ENCODE peak calls at places on chromosomes 11 and 22, in seven cellular contexts. S is Peyer's patch, N is transverse colon, O is HepG2, L is tibial nerve, M is esophagus squamous epithelium, W is A549. U is an unnamed sample.

GRCh38 chr11:133921513-133921912 is 35.3 kb downstream of the IGSF9B start:
- DNase-seq in S (no peak), N (no peak), O (no peak), L (no peak), M (no peak), W (no peak), U (no peak)

GRCh38 chr11:78564037-78564888 is 10.4 kb downstream of the NARS2 start:
- DNase-seq in S (peak; percentile 65), N (peak; percentile 23), O (peak; percentile 60), L (no peak), M (no peak), W (peak; percentile 67), U (no peak)

GRCh38 chr11:106447631-106448191 is 370.2 kb downstream of the AASDHPPT start:
- DNase-seq in S (no peak), N (no peak), O (no peak), L (no peak), M (no peak), W (no peak), U (no peak)

GRCh38 chr11:92211576-92212167 is 12.9 kb upstream of the FAT3 start:
- DNase-seq in S (no peak), N (no peak), O (peak; percentile 4), L (no peak), M (no peak), W (peak; percentile 59), U (no peak)

GRCh38 chr11:122976734-122977454 is 4.7 kb downstream of the BSX start:
- DNase-seq in S (no peak), N (no peak), O (no peak), L (no peak), M (no peak), W (no peak), U (no peak)

GRCh38 chr11:76588455-76589325 is 81.9 kb downstream of the LRRC32 start:
- DNase-seq in S (peak; percentile 77), N (peak; percentile 57), O (no peak), L (no peak), M (no peak), W (no peak), U (peak; percentile 90)

GRCh38 chr11:126161146-126161458 is 50.3 kb downstream of the RPUSD4 start:
- DNase-seq in S (no peak), N (no peak), O (no peak), L (no peak), M (no peak), W (no peak), U (peak; percentile 54)

GRCh38 chr11:96197801-96198465 is 145.1 kb downstream of the MAML2 start:
- DNase-seq in S (no peak), N (no peak), O (no peak), L (no peak), M (no peak), W (no peak), U (no peak)

GRCh38 chr11:1018091-1018490 is 18.4 kb downstream of the MUC6 start:
- DNase-seq in S (no peak), N (no peak), O (no peak), L (no peak), M (no peak), W (no peak), U (no peak)

GRCh38 chr11:57072640-57073039 is 83.9 kb downstream of the OR5AK2 start:
- DNase-seq in S (no peak), N (no peak), O (no peak), L (no peak), M (no peak), W (peak; percentile 93), U (no peak)

GRCh38 chr11:11821899-11822298 is 19.9 kb upstream of the USP47 start:
- DNase-seq in S (no peak), N (no peak), O (no peak), L (no peak), M (no peak), W (no peak), U (no peak)

GRCh38 chr11:2136209-2136951 is 2.8 kb downstream of the IGF2 start:
- DNase-seq in S (no peak), N (no peak), O (no peak), L (no peak), M (no peak), W (no peak), U (no peak)

GRCh38 chr11:2517016-2517385 is 72.2 kb downstream of the KCNQ1 start:
- DNase-seq in S (peak; percentile 41), N (peak; percentile 4), O (no peak), L (no peak), M (no peak), W (no peak), U (peak; percentile 53)

GRCh38 chr11:102957953-102958352 is 2.4 kb upstream of the MMP13 start:
- DNase-seq in S (no peak), N (no peak), O (no peak), L (no peak), M (no peak), W (no peak), U (no peak)

GRCh38 chr22:44597616-44598015 is 99.6 kb upstream of the RTL6 start:
- DNase-seq in S (no peak), N (no peak), O (no peak), L (no peak), M (no peak), W (no peak), U (no peak)

GRCh38 chr11:102111787-102112653 is 1.8 kb downstream of the YAP1 start:
- DNase-seq in S (peak; percentile 78), N (peak; percentile 43), O (peak; percentile 97), L (peak; percentile 19), M (no peak), W (peak; percentile 89), U (no peak)

GRCh38 chr11:73011126-73011817 is 130.8 kb downstream of the FCHSD2 start:
- DNase-seq in S (no peak), N (no peak), O (no peak), L (no peak), M (no peak), W (no peak), U (no peak)
- TF ChIP-seq POLR2A in S (no peak), N (no peak), O (no peak), L (no peak), M (no peak), W (no peak), U (no peak)

GRCh38 chr11:59668188-59668949 is 468 bp downstream of the PATL1 start:
- DNase-seq in S (peak; percentile 73), N (peak; percentile 58), O (peak; percentile 53), L (peak; percentile 31), M (peak; percentile 22), W (peak; percentile 55), U (peak; percentile 94)
- TF ChIP-seq POLR2A in S (no peak), N (no peak), O (no peak), L (no peak), M (no peak), W (no peak), U (no peak)

GRCh38 chr22:37219534-37219933 is 7.3 kb upstream of the SSTR3 start:
- DNase-seq in S (no peak), N (no peak), O (no peak), L (no peak), M (no peak), W (no peak), U (no peak)

GRCh38 chr22:37221424-37222336 is 9.4 kb upstream of the SSTR3 start:
- DNase-seq in S (no peak), N (no peak), O (no peak), L (no peak), M (no peak), W (no peak), U (peak; percentile 79)

GRCh38 chr22:37222440-37222971 is 10.2 kb upstream of the SSTR3 start:
- DNase-seq in S (peak; percentile 79), N (peak; percentile 28), O (no peak), L (no peak), M (no peak), W (no peak), U (peak; percentile 91)

GRCh38 chr22:37218771-37219411 is 6.6 kb upstream of the SSTR3 start:
- DNase-seq in S (peak; percentile 86), N (peak; percentile 52), O (no peak), L (no peak), M (no peak), W (no peak), U (peak; percentile 78)

DNA sequence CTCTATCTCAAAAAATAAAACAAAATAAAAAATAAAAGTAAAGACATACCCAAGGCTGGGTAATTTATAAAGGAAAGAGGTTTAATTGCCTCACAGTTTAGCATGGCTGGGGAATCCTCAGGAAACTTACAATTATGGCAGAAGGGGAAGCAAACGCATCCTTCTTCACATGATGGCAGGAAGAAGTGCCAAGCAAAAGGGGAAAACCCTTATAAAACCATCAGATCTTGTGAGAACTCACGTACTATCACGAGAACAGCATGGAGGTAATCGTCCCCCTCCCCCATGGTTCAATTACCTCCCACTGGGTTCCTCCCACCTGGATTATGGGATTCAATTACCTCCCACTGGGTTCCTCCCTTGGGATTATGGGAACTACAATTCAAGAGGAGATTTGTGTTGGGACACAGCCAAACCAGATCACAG is 8.3 kb upstream of the SSTR3 start:
- DNase-seq in S (no peak), N (no peak), O (no peak), L (no peak), M (no peak), W (no peak), U (no peak)
- TF ChIP-seq POLR2A in S (no peak), N (no peak), O (no peak), L (no peak), M (no peak), W (no peak), U (no peak)

DNA sequence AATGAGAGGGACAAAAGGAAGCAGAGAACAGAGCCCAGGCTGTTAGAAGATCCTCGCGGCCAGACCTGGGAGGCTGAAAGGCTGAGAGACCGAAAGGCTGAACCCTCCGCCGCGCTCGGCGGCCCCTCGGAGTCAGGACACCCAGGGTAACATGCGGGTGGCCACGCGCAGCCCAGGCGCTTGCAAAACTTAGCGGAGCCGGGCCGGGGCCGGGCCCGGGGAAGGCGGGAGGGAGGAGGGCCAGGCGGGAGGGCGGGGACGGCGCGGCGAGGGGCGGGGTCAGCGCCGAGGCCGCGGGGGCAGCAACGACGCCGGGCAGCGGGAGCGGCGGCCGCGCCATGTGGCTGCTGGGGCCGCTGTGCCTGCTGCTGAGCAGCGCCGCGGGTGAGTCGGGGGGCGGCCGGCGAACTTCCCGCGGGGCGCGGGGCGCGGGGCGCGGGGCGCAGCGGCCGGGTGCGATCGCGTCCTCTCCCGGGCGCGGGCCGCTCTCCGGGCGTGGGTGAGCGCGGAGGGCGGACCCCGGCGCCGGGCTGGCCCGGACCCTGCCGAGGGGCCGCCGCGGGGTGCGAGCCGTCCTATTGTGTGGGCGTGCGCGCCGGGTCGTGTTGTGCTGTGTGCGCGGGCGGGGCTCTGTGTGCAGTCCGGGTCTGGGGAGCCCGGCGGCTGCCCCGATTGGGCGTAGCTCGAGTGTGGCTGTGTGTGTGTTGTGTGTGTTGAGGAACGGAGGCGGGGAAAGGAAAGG is at the start of gene LDLRAD3:
- DNase-seq in S (peak; percentile 75), N (peak; percentile 69), O (peak; percentile 20), L (peak; percentile 61), M (no peak), W (peak; percentile 75), U (peak; percentile 90)
- TF ChIP-seq POLR2A in S (no peak), N (no peak), O (no peak), L (peak; percentile 26), M (no peak), W (peak; percentile 76), U (no peak)

DNA sequence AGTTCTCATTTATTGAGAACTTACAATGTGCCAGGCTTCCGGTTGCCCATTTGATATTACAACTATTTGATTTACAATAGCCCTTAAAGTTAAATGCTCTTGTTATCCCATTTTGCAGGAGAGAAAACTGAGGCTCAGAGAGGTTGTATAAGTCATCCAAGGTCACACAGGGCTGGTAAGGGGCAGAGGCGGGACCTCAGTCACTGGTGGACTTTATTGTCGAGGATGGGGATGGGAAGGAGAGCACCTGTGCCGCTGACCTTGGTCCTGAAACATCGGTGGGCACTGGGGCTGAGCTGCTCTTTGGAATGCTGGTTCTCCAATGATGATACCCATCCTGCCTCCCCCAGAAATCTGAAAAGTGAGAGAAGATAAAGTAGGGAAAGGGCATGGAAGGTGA is 265.4 kb downstream of the MIAT start:
- DNase-seq in S (no peak), N (no peak), O (no peak), L (no peak), M (no peak), W (no peak), U (no peak)
- TF ChIP-seq POLR2A in S (no peak), N (no peak), O (no peak), L (no peak), M (no peak), W (no peak), U (no peak)